ENCODE peak calls at places on chromosomes 6 and 20, in seven cellular contexts. S, Q, U, C, E, N and Z are unnamed samples.

GRCh38 chr6:76230711-76231110 is 158.2 kb upstream of the IMPG1 start:
- DNase-seq in Q (no peak), U (no peak), N (no peak), C (no peak), S (no peak), E (no peak), Z (no peak)

GRCh38 chr6:33082702-33083101 is 6.9 kb downstream of the HLA-DPB1 start:
- DNase-seq in S (peak), C (no peak), Q (peak), N (no peak), E (no peak), U (no peak), Z (peak)

GRCh38 chr20:62163485-62163865 is 19.4 kb upstream of the MTG2 start:
- DNase-seq in U (no peak), E (no peak), C (no peak), N (no peak), S (no peak), Q (no peak), Z (no peak)

GRCh38 chr20:55135923-55136322 is 660.5 kb downstream of the DOK5 start:
- DNase-seq in Q (no peak), C (no peak), S (no peak), N (no peak), E (no peak), U (no peak), Z (no peak)

GRCh38 chr6:11621119-11621518 is 83.6 kb downstream of the TMEM170B start:
- DNase-seq in Q (peak), N (no peak), U (no peak), C (no peak), E (no peak), S (no peak), Z (peak)

GRCh38 chr20:41544472-41544871 is 73.7 kb downstream of the CHD6 start:
- DNase-seq in E (no peak), Q (no peak), U (no peak), N (no peak), S (no peak), C (no peak), Z (no peak)

GRCh38 chr20:48940170-48940569 is 18.7 kb downstream of the ARFGEF2 start:
- DNase-seq in Q (no peak), E (no peak), S (no peak), N (no peak), C (no peak), U (no peak), Z (no peak)

GRCh38 chr6:140597181-140597580 is 1222.7 kb upstream of the CITED2 start:
- DNase-seq in Q (no peak), U (no peak), E (no peak), C (peak), S (no peak), N (no peak), Z (no peak)

GRCh38 chr6:151493495-151494234 is at the start of gene CCDC170:
- DNase-seq in U (peak), S (peak), Q (no peak), N (no peak), E (no peak), C (peak), Z (peak)

GRCh38 chr6:144064402-144064830 is 31.0 kb downstream of the SF3B5 start:
- DNase-seq in S (no peak), E (no peak), C (peak), Q (no peak), U (peak), N (no peak), Z (peak)

GRCh38 chr6:11212625-11213024 is 19.8 kb downstream of the NEDD9 start:
- DNase-seq in N (no peak), S (peak), E (no peak), C (peak), U (no peak), Q (peak), Z (peak)

GRCh38 chr20:31903630-31904386 is 33.4 kb downstream of the TTLL9 start:
- DNase-seq in U (no peak), S (no peak), N (no peak), C (no peak), E (no peak), Q (no peak), Z (no peak)

GRCh38 chr6:161038229-161039003 is 46.8 kb downstream of the MAP3K4 start:
- DNase-seq in E (peak), N (peak), C (peak), S (peak), Q (peak), U (no peak), Z (peak)

GRCh38 chr6:134065706-134066105 is 13.3 kb upstream of the SLC2A12 start:
- DNase-seq in U (no peak), N (no peak), C (peak), S (peak), E (no peak), Q (peak), Z (peak)

GRCh38 chr6:162184465-162184864 is 543.1 kb downstream of the PRKN start:
- DNase-seq in U (no peak), Q (peak), S (no peak), C (no peak), E (no peak), N (no peak), Z (no peak)

GRCh38 chr20:45138451-45139300 is 14.4 kb upstream of the WFDC12 start:
- DNase-seq in Q (peak), E (no peak), C (peak), U (peak), N (no peak), S (peak), Z (no peak)

GRCh38 chr20:63456429-63457284 is 15.8 kb downstream of the KCNQ2 start:
- DNase-seq in U (no peak), S (peak), E (no peak), N (no peak), Q (no peak), C (no peak), Z (no peak)

GRCh38 chr6:9140861-9141534 is 705.7 kb upstream of the SLC35B3 start:
- DNase-seq in S (no peak), U (no peak), Q (peak), N (peak), C (no peak), E (no peak), Z (peak)

GRCh38 chr6:27157461-27158315 is 89.8 kb upstream of the PRSS16 start:
- DNase-seq in U (peak), S (peak), E (no peak), Q (peak), C (peak), N (peak), Z (peak)

GRCh38 chr20:8424010-8424409 is 291.9 kb downstream of the PLCB1 start:
- DNase-seq in N (no peak), U (no peak), C (no peak), Q (peak), E (no peak), S (peak), Z (peak)

GRCh38 chr6:159595173-159595572 is 97.9 kb downstream of the SOD2 start:
- DNase-seq in Q (peak), E (no peak), N (peak), S (peak), U (no peak), C (no peak), Z (peak)

GRCh38 chr20:43438578-43439316 is 18.9 kb upstream of the SRSF6 start:
- DNase-seq in U (no peak), Q (no peak), E (no peak), C (no peak), S (no peak), N (no peak), Z (no peak)

GRCh38 chr20:2237059-2237458 is 58.7 kb upstream of the TGM3 start:
- DNase-seq in C (peak), S (peak), N (peak), U (no peak), E (peak), Q (peak), Z (peak)

GRCh38 chr6:68158256-68158655 is 476.8 kb upstream of the ADGRB3 start:
- DNase-seq in N (no peak), U (no peak), E (no peak), Q (no peak), S (no peak), C (no peak), Z (no peak)

GRCh38 chr6:114342086-114342825 is 567 bp downstream of the HS3ST5 start:
- DNase-seq in C (no peak), N (no peak), E (no peak), U (peak), S (peak), Q (no peak), Z (no peak)

GRCh38 chr20:44255942-44256341 is 8.8 kb downstream of the GDAP1L1 start:
- DNase-seq in Q (no peak), C (no peak), N (no peak), E (no peak), U (no peak), S (no peak), Z (no peak)

GRCh38 chr20:37915800-37916570 is 13.1 kb downstream of the VSTM2L start:
- DNase-seq in U (no peak), N (no peak), E (no peak), C (peak), Q (no peak), S (peak), Z (no peak)

GRCh38 chr6:4941782-4942672 is 61.8 kb downstream of the RPP40 start:
- DNase-seq in E (peak), N (no peak), S (peak), U (no peak), C (peak), Q (peak), Z (peak)

GRCh38 chr6:130632897-130633296 is 194.3 kb upstream of the SMLR1 start:
- DNase-seq in S (peak), C (peak), E (no peak), N (no peak), U (no peak), Q (no peak), Z (no peak)

GRCh38 chr6:30151580-30151979 is 9.4 kb downstream of the TRIM10 start:
- DNase-seq in Q (no peak), N (no peak), S (no peak), C (no peak), E (no peak), U (no peak), Z (no peak)

GRCh38 chr6:43803783-43804549 is 34.0 kb downstream of the VEGFA start:
- DNase-seq in E (no peak), N (no peak), S (peak), C (no peak), U (peak), Q (peak), Z (peak)

DNA sequence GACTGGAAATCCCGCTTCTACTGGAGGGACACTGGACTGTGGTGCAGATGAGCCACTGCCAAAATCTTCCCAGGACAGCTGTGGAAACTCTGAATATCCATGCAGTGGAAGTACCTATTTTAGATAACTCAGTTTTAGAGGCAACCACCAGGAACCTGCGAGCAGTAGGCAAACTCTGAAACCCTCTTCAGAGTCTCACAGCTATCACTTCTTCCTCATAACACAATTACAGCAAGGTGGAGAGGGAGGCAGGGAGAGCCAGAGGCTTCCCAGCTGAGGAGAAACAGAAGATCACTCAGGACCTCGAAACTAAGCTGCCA is 322.7 kb upstream of the NT5E start:
- DNase-seq in E (no peak), S (no peak), C (no peak), N (no peak), Q (no peak), U (no peak), Z (no peak)
- TF ChIP-seq CTCF in E (no peak), S (no peak), C (no peak), N (peak), Q (no peak), U (no peak), Z (no peak)

DNA sequence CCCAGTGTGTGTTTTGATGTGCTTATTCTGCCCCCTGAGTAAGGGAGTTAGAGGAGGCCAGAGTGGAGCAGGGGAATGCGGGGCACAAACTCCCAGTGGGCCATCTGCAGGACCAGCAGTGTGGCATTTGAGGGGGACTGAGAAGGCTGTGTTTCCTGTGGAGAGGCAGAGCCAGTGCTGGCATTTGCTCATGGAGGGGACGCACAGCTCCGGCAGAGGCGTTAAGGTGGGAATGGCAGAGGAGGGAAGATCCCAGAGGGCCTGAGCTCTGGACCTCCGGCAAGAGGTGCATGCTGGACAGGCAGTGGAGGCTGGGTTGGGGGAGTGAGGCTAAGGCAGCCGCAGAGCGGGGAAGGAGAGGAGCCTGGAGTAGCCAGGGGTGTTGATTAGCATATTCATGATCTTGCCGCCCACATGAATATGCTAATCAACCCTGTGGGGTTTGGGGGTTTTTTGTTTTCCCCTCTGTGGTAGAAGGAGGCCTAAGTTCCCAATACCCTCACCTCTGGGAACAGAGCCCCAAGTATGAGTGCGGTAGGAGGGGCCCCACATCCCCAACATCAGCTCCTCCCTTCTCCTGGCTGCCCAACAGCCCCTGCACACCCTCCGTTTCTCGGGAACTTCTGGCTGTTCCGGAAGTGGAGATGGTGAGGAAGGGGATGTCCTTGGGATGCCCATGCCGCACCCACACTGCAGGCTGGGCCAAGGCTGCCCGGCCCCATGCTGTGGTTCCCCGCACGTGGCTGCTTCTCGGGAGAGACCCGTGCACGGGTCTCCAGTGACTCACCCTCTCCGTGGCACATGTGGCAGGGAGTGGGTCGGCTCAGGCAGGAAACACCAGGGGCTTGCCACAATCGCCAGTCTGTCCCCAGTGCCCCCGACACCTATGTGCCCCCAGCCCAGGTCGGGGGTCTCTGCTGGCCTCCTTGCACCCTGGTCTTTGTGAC is 33.8 kb downstream of the DLGAP4 start:
- DNase-seq in Q (no peak), E (no peak), S (no peak), N (no peak), C (peak), U (no peak), Z (no peak)
- H3K4me3 ChIP-seq in Q (no peak), E (no peak), S (no peak), N (no peak), C (no peak), U (no peak), Z (no peak)

GRCh38 chr6:73801652-73802268 is 105.8 kb downstream of the CD109 start:
- DNase-seq in U (no peak), C (no peak), E (no peak), N (no peak), Q (no peak), S (no peak), Z (peak)

GRCh38 chr6:73797861-73798260 is 101.9 kb downstream of the CD109 start:
- DNase-seq in C (no peak), N (no peak), E (no peak), Q (peak), S (no peak), U (no peak), Z (peak)

GRCh38 chr6:73796881-73797280 is 100.9 kb downstream of the CD109 start:
- DNase-seq in Q (no peak), U (no peak), S (no peak), C (no peak), E (no peak), N (no peak), Z (no peak)

GRCh38 chr6:73800997-73801396 is 105.0 kb downstream of the CD109 start:
- DNase-seq in C (no peak), E (no peak), U (no peak), N (no peak), Q (peak), S (peak), Z (no peak)

GRCh38 chr6:73798592-73798991 is 102.6 kb downstream of the CD109 start:
- DNase-seq in C (peak), U (no peak), N (no peak), E (peak), S (peak), Q (peak), Z (peak)
- TF ChIP-seq CTCF in C (peak), U (no peak), N (peak), E (peak), S (peak), Q (peak), Z (peak)

GRCh38 chr20:53827996-53828672 is 234.5 kb upstream of the ZNF217 start:
- DNase-seq in N (peak), Q (peak), C (peak), U (no peak), E (peak), S (peak), Z (peak)
- H3K4me3 ChIP-seq in N (peak), Q (peak), C (peak), U (no peak), E (no peak), S (no peak), Z (peak)

GRCh38 chr6:22906091-22906549 is 336.8 kb downstream of the HDGFL1 start:
- DNase-seq in C (peak), Q (peak), U (no peak), N (no peak), E (no peak), S (peak), Z (no peak)

GRCh38 chr6:22910370-22910769 is 341.0 kb downstream of the HDGFL1 start:
- DNase-seq in U (no peak), E (no peak), Q (no peak), S (no peak), C (no peak), N (no peak), Z (no peak)

GRCh38 chr6:22899446-22899845 is 330.1 kb downstream of the HDGFL1 start:
- DNase-seq in E (no peak), S (no peak), N (no peak), U (no peak), Q (no peak), C (no peak), Z (no peak)

GRCh38 chr6:22907085-22907484 is 337.7 kb downstream of the HDGFL1 start:
- DNase-seq in U (no peak), S (no peak), Q (no peak), N (no peak), C (no peak), E (no peak), Z (no peak)

DNA sequence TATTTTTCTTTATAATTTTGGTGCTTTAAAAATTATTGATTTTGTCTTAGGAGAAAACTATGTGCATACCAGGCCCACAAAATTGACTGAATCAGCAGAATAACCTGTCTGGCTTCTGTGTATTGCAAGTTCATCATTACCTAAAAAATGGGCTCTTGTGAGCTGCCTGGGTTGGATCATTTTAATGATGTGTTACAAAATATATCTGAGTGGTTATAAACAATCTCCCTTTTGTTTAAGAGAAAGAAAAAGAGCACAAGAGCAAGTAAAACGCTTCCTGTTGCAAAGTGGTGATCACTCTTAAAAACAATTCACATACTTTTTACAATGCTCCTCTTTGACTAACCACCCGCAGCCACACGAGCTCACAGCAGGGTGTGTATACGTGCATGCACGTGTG is 335.0 kb downstream of the HDGFL1 start:
- DNase-seq in C (peak), Q (peak), U (no peak), E (no peak), N (no peak), S (no peak), Z (no peak)
- TF ChIP-seq CTCF in C (no peak), Q (no peak), U (no peak), E (no peak), N (no peak), S (no peak), Z (no peak)

DNA sequence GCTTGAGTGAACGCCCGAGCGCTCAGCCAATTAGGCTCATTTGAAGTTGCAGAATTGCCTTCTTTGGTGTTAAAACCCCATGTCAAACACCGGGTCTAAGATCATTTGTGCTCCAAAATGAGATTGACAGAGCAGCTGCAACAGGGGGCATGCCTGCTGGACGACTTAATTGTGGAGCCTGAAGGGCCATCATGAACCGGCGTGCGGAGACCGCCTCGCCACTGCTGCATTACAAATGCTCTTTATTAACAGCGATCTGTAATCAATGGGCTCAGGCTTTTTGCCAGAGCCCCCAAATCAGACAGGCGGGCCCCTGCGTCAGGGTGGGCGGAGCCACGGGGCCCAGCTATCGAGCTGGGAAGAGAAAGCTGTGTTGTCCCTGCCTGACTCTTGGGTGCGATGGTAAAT is 183.2 kb downstream of the SIM1 start:
- DNase-seq in E (no peak), C (no peak), N (no peak), Q (peak), U (peak), S (peak), Z (no peak)
- H3K4me3 ChIP-seq in E (no peak), C (no peak), N (peak), Q (peak), U (no peak), S (peak), Z (peak)